ENCODE peak calls at places on chromosomes 16 and 17, in four cellular contexts. F is body of pancreas, G is sciatic nerve, D is left lung. P is an unnamed sample.

GRCh38 chr17:2042355-2042929 is 620 bp downstream of the OVCA2 start:
- DNase-seq in F (no peak), G (no peak), D (peak), P (peak)

GRCh38 chr16:63461248-63461841 is 1425.1 kb upstream of the CDH8 start:
- DNase-seq in F (no peak), G (no peak), D (no peak), P (no peak)

GRCh38 chr17:61328351-61328750 is 71.3 kb upstream of the TBX2 start:
- DNase-seq in F (no peak), G (no peak), D (no peak), P (no peak)

GRCh38 chr16:24906199-24906808 is 60.5 kb downstream of the SLC5A11 start:
- DNase-seq in F (no peak), G (no peak), D (no peak), P (peak)

GRCh38 chr17:57537524-57538410 is 207.3 kb downstream of the CCDC182 start:
- DNase-seq in F (no peak), G (no peak), D (peak), P (no peak)

GRCh38 chr17:29176500-29177351 is 3.5 kb downstream of the MYO18A start:
- DNase-seq in F (peak), G (no peak), D (peak), P (peak)

GRCh38 chr16:69771651-69771967 is 9.5 kb downstream of the WWP2 start:
- DNase-seq in F (no peak), G (no peak), D (no peak), P (no peak)

GRCh38 chr17:47744168-47745036 is 11.4 kb downstream of the TBX21 start:
- DNase-seq in F (no peak), G (peak), D (no peak), P (no peak)

GRCh38 chr17:80446645-80447405 is 29.6 kb downstream of the NPTX1 start:
- DNase-seq in F (no peak), G (no peak), D (no peak), P (no peak)

GRCh38 chr16:64150193-64150592 is 971.7 kb downstream of the CDH11 start:
- DNase-seq in F (no peak), G (no peak), D (no peak), P (no peak)

GRCh38 chr17:41810659-41811548 is 845 bp downstream of the P3H4 start:
- DNase-seq in F (peak), G (no peak), D (no peak), P (no peak)

P was measured in spleen.